ENCODE peak calls at places on chromosomes 16 and 17, in seven cellular contexts. P, R, K, E, L, O and Z are unnamed samples.

GRCh38 chr16:83115491-83116232 is 488.9 kb downstream of the CDH13 start:
- DNase-seq in P (no peak), O (no peak), K (no peak), E (no peak), R (no peak), L (no peak), Z (no peak)

GRCh38 chr17:28515518-28515917 is 9.4 kb downstream of the FOXN1 start:
- DNase-seq in K (no peak), R (no peak), P (no peak), O (no peak), L (no peak), E (no peak), Z (no peak)

GRCh38 chr17:37292429-37293139 is 83.2 kb upstream of the C17orf78 start:
- DNase-seq in E (no peak), P (peak), O (no peak), R (no peak), L (no peak), K (no peak), Z (no peak)

GRCh38 chr17:39081851-39082250 is 69.6 kb downstream of the PLXDC1 start:
- DNase-seq in P (no peak), R (no peak), O (no peak), L (no peak), K (no peak), E (no peak), Z (no peak)

GRCh38 chr17:62778990-62779681 is 29.0 kb downstream of the MARCHF10 start:
- DNase-seq in P (no peak), K (peak), R (no peak), E (peak), L (no peak), O (peak), Z (no peak)

GRCh38 chr17:80243526-80244433 is 16.9 kb upstream of the RNF213 start:
- DNase-seq in O (no peak), L (no peak), K (no peak), E (no peak), R (no peak), P (no peak), Z (peak)

GRCh38 chr17:36544049-36544319 is 735 bp upstream of the GGNBP2 start:
- DNase-seq in P (peak), L (no peak), E (no peak), K (no peak), O (no peak), R (peak), Z (peak)

GRCh38 chr17:66805567-66805966 is 29.4 kb upstream of the CACNG5 start:
- DNase-seq in P (no peak), K (no peak), L (no peak), E (no peak), R (no peak), O (no peak), Z (no peak)

GRCh38 chr16:64469906-64470702 is 651.8 kb downstream of the CDH11 start:
- DNase-seq in K (no peak), O (no peak), E (no peak), R (peak), P (no peak), L (no peak), Z (peak)

GRCh38 chr16:23528635-23529016 is 18.3 kb upstream of the GGA2 start:
- DNase-seq in O (no peak), E (no peak), L (no peak), P (no peak), K (no peak), R (no peak), Z (no peak)

GRCh38 chr16:610513-611381 is 20.0 kb upstream of the WFIKKN1 start:
- DNase-seq in L (peak), R (no peak), K (peak), E (no peak), O (peak), P (no peak), Z (peak)

GRCh38 chr17:71405101-71405500 is 715.7 kb upstream of the SOX9 start:
- DNase-seq in E (no peak), R (no peak), P (no peak), K (no peak), O (no peak), L (no peak), Z (no peak)

GRCh38 chr17:74457146-74457819 is 9.2 kb upstream of the CD300A start:
- DNase-seq in L (peak), K (peak), E (peak), R (peak), P (peak), O (peak), Z (peak)

GRCh38 chr16:4057439-4057877 is 58.8 kb downstream of the ADCY9 start:
- DNase-seq in R (no peak), E (no peak), P (no peak), K (no peak), O (no peak), L (no peak), Z (no peak)

DNA sequence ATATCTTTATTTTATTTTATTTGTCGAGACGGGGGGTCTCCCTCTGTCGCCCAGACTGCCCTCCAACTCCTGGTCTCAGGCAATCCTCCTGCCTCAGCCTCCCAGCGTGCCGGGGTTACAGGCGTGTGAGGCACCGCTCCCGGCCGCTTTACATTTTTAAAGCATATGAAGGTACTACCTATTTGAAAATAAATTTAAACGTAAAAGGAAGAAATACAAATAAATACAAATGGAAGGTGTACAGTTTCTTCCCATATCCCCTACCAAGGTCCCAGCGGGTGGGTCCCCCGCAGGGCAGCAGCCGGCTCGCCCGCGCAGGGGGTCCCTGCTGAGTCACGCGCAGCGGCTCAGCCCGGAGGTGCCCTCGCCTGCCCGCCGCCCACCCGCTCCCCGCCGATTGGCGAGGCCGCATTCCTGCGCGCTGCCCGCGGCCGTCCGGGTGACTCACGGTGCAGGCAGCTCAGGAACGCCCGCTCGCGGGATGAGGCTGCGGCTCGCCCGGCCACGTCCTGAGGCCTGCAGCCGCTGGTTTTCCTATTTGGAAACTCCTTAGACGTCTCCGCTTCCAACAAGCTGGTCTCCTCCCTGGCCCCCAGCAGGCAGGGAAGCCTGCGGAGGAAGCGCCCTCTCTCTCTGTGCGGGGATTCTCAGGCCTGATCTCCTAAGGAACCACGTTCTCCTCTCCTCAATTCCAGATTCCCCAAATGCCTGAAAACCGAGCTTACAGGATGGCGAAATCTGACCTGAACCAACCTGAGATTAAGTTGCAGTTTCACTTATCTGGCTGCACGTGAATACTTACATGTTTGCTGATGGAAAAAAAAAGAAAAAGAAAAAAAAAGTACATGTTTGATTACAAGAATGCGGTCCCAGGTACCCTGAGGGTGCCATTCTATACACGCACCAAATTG is 54.8 kb upstream of the MAP3K14 start:
- DNase-seq in O (peak), K (peak), P (no peak), R (peak), L (no peak), E (peak), Z (peak)
- TF ChIP-seq CTCF in O (no peak), K (no peak), P (no peak), R (no peak), L (no peak), E (no peak), Z (no peak)

GRCh38 chr16:56349086-56349415 is 76.3 kb downstream of the AMFR start:
- DNase-seq in R (no peak), O (no peak), L (no peak), P (no peak), E (no peak), K (no peak), Z (no peak)
- TF ChIP-seq CTCF in R (no peak), O (no peak), L (no peak), P (no peak), E (no peak), K (no peak), Z (no peak)

GRCh38 chr17:51487947-51488346 is 227.6 kb downstream of the UTP18 start:
- DNase-seq in E (no peak), P (peak), O (peak), L (no peak), K (no peak), R (no peak), Z (no peak)
- TF ChIP-seq CTCF in E (no peak), P (peak), O (peak), L (no peak), K (no peak), R (no peak), Z (no peak)

GRCh38 chr16:16158741-16159374 is 64.4 kb downstream of the ABCC6 start:
- DNase-seq in O (no peak), K (no peak), L (no peak), P (no peak), R (no peak), E (no peak), Z (no peak)

GRCh38 chr16:16159662-16160061 is 63.6 kb downstream of the ABCC6 start:
- DNase-seq in P (no peak), E (no peak), L (no peak), R (no peak), K (no peak), O (no peak), Z (no peak)

GRCh38 chr16:16155234-16155633 is 68.1 kb downstream of the ABCC6 start:
- DNase-seq in O (no peak), K (no peak), E (no peak), R (no peak), L (no peak), P (no peak), Z (no peak)

GRCh38 chr16:16158082-16158658 is 65.1 kb downstream of the ABCC6 start:
- DNase-seq in P (no peak), O (no peak), R (no peak), L (no peak), E (no peak), K (no peak), Z (no peak)

DNA sequence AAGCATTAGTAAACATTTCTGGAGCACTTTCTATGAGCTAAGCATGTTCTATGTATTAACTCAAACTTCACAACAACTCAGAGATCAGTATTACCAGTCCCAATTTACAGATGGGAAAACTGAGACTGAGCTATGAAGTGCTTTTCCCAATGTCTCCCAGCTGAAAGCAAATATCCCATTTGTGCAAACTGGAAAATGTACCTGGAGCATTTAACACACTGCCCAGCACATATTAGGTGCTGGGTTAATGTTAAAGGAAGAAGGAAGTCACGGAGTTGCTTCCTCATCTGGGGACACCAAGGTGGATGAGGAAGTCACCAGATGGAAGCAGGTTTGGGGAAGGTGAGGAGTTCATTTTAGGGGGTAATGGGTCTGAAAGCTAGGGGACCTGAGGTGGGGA is 66.1 kb downstream of the ABCC6 start:
- DNase-seq in E (no peak), R (no peak), K (no peak), L (no peak), P (no peak), O (no peak), Z (no peak)
- TF ChIP-seq CTCF in E (no peak), R (no peak), K (no peak), L (no peak), P (no peak), O (no peak), Z (no peak)

DNA sequence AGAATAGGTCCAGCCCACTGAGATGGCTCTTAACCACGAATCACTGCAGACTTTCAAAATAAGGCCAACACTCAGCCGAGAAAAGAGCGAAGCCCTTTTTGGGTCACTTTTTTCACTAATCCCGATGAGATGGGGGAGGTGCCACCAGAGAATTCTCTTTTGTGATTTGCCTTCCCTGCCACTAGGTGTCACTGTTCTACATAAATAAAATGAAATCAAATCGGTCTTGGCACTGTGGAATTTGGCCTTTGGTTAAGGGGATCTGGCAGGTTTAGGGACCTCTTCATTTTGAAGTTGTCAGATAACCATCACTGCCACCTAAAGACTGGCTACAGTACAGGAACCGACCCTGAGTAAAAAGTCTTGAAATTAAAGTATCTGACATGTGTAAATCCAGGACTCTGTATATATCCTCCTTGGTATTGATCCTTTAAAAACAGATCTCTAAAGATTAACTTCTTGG is 147.0 kb downstream of the HS3ST4 start:
- DNase-seq in R (no peak), L (no peak), E (no peak), O (peak), K (peak), P (peak), Z (no peak)
- TF ChIP-seq CTCF in R (peak), L (peak), E (no peak), O (peak), K (peak), P (peak), Z (peak)

DNA sequence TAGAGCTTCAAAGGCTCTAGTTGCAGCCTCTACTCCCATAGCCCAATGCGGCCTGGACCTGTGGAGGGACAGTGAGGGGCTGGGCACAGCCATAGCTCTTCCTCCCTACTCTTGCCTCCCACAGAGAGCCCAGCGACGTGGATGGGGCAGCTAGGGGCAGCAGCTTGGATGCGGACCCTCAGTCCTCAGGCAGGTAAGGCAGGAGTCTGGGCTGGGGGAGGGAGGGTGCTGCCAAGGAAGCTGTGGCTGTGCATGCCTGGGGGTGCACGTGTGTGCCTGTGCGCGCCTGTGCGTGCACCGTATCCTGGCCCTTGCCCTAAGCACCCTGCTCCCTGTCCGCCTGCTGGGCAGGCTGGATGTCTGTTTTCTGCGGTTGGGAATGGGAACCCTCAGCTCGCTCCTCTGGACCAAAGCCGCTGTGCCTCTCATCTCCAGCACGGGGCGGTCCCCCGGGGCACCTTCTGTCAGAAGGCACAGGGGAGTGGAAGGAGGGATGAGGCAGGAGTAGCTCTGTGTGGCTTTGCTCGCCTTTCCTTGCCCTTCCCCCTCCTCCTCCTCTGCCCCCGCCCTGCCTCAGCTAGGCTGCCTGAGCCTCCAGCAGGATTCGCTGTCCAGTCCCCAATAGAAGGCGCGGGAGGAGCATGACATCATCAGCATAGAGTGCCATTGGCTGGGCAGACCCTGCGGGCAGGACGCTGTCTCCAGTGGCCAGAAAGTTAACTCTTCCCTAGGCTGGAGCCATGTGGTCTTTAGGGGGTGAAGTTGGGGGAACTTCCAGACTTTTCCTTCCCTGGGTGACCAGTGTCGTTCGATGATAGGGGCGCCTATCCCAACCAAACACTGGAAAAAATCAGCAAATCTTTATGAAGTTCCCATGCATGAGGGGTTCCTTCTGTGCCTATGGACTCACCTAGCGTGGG is 797 bp downstream of the PRCD start:
- DNase-seq in E (peak), K (peak), R (peak), P (peak), L (no peak), O (peak), Z (peak)
- TF ChIP-seq CTCF in E (no peak), K (peak), R (peak), P (no peak), L (no peak), O (peak), Z (peak)

DNA sequence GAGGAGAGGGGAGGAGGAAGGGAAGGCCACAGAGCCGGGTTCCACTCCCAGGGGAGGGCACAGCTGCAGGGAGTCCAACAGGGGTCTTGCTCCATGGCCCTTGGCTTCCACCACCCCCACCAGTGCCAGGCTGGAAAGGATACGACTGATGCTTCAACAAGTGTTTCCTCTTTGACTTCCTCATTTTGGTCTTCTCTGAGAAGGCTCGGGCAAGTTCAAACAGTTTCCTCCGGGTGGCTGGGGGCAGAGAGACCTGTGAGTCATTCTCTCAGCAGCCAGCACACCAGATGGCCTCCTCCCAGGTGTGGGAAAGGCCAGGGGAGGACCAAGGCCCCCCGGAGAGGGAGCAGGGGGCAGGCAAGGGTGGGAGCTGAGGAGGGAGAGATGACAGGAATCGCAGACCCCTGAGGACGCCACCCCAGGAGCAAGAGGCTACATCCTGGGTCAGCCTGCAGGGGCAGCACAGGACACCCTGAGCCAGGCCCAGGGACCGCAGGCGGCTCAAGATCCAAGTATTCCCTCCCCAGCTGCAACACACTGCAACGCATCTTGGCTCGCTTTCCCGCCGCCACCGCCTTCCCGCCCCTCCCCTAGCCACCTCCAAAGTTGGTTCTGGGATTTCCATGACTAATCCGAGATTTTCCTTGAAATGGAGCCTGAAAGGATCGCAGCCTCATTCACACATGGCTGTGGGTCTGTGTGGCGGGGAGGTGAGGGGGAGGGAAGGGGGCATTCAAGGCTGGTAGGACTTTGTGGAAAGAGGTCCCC is 18.3 kb upstream of the MRPS23 start:
- DNase-seq in P (peak), L (no peak), O (peak), E (no peak), R (peak), K (peak), Z (peak)
- TF ChIP-seq CTCF in P (peak), L (no peak), O (no peak), E (no peak), R (no peak), K (peak), Z (peak)

GRCh38 chr16:50491516-50491915 is 56.7 kb upstream of the NKD1 start:
- DNase-seq in R (no peak), O (no peak), E (no peak), L (no peak), K (no peak), P (no peak), Z (no peak)

GRCh38 chr16:50489187-50489586 is 59.0 kb upstream of the NKD1 start:
- DNase-seq in K (no peak), O (no peak), E (no peak), L (no peak), P (no peak), R (no peak), Z (no peak)

GRCh38 chr16:50494501-50495491 is 53.4 kb upstream of the NKD1 start:
- DNase-seq in E (no peak), O (no peak), R (no peak), P (no peak), K (no peak), L (no peak), Z (no peak)

GRCh38 chr16:50487528-50487927 is 60.7 kb upstream of the NKD1 start:
- DNase-seq in P (no peak), K (no peak), L (no peak), O (no peak), R (no peak), E (no peak), Z (no peak)

GRCh38 chr16:50490828-50491227 is 57.4 kb upstream of the NKD1 start:
- DNase-seq in O (no peak), P (no peak), L (no peak), R (no peak), K (no peak), E (no peak), Z (no peak)
- TF ChIP-seq CTCF in O (no peak), P (no peak), L (no peak), R (no peak), K (no peak), E (no peak), Z (no peak)

DNA sequence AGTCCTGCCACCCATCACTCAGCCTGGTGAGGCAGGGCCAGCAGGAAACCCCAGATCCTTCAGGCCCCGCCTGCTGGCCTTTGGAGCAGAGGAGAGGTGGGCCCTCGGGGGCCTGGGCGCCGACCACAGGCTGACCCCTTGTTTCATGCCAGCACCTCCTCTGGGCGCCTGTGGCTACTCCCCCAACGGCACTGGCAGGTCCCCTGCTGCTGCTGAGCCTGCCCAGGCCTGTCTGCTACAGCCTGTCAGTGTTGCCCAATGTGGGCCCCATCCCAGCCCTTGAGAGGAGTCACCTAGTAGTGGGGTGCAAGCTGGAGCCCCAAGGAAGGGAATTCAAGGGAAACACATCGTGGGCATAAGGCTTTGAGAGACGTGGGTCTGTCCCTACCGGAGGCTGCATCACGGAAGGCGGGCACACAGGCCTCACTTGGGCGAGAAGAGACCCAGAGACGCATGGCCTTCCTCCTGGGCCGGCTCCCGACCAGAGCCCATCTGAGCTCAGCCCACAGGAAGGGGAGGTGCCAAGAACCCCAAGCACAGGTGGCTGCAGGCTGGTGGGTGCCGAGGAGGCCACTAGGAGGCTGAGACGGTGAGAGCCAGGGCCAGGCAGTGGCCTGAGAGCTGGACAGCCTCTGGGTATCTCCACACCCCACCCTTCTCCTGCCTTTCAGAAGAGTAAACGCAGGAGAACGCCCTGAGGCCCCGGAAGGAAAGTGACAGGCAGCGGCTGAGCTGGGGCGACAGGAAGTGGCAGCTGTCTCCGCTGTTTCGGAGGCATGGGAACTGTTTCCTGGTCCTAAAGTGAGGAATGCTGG is 8.1 kb upstream of the FASN start:
- DNase-seq in O (peak), K (peak), P (peak), E (no peak), R (peak), L (peak), Z (peak)
- TF ChIP-seq CTCF in O (peak), K (peak), P (peak), E (no peak), R (no peak), L (peak), Z (peak)